ENCODE peak calls at places on chromosomes 6 and 20, in seven cellular contexts. B is OCI-M1; E is Peyer's patch; H is activated T-cell treated with anti-CD3 and anti-CD28 coated beads, Interleukin-2, amount 50 U/mL, for 24 hours; X is NAMALWA; W is mammary epithelial cell; I is fibroblast of the aortic adventitia. M is an unnamed sample.

GRCh38 chr6:74731921-74732320 is 473.9 kb downstream of the COL12A1 start:
- DNase-seq in B (no peak), E (no peak), H (no peak), X (no peak), W (peak), I (peak), M (no peak)

GRCh38 chr20:4102381-4102780 is 87.0 kb upstream of the RNF24 start:
- DNase-seq in B (no peak), E (no peak), H (no peak), X (no peak), W (peak), I (no peak), M (no peak)

GRCh38 chr6:149236584-149236983 is 80.9 kb upstream of the TAB2 start:
- DNase-seq in B (no peak), E (no peak), H (no peak), X (no peak), W (no peak), I (peak), M (peak)

GRCh38 chr20:21507275-21508229 is 6.3 kb downstream of the NKX2-2 start:
- DNase-seq in B (no peak), E (no peak), H (no peak), X (no peak), W (no peak), I (no peak), M (no peak)

GRCh38 chr6:139881728-139882211 is 507.3 kb upstream of the CITED2 start:
- DNase-seq in B (peak), E (no peak), H (no peak), X (peak), W (peak), I (peak), M (no peak)

GRCh38 chr6:10184408-10185187 is 230.3 kb downstream of the TFAP2A start:
- DNase-seq in B (no peak), E (no peak), H (no peak), X (no peak), W (no peak), I (no peak), M (no peak)

GRCh38 chr6:152240983-152241766 is 396.0 kb downstream of the SYNE1 start:
- DNase-seq in B (no peak), E (no peak), H (no peak), X (no peak), W (no peak), I (peak), M (no peak)

GRCh38 chr6:49676671-49677281 is 36.6 kb downstream of the CRISP2 start:
- DNase-seq in B (no peak), E (no peak), H (no peak), X (no peak), W (peak), I (peak), M (peak)

GRCh38 chr6:161440299-161440698 is 166.4 kb upstream of the AGPAT4 start:
- DNase-seq in B (no peak), E (no peak), H (no peak), X (no peak), W (no peak), I (no peak), M (no peak)

GRCh38 chr6:46990031-46990644 is 52.0 kb downstream of the ADGRF1 start:
- DNase-seq in B (no peak), E (no peak), H (no peak), X (no peak), W (no peak), I (peak), M (no peak)

GRCh38 chr6:112163295-112164257 is 76.2 kb downstream of the FAM229B start:
- DNase-seq in B (peak), E (peak), H (peak), X (peak), W (peak), I (peak), M (no peak)

GRCh38 chr20:22808628-22809027 is 224.3 kb upstream of the FOXA2 start:
- DNase-seq in B (no peak), E (no peak), H (no peak), X (no peak), W (no peak), I (no peak), M (no peak)

GRCh38 chr20:59737073-59737691 is 132.8 kb downstream of the PHACTR3 start:
- DNase-seq in B (no peak), E (no peak), H (no peak), X (no peak), W (no peak), I (no peak), M (no peak)

GRCh38 chr6:7446056-7446455 is 56.4 kb downstream of the RIOK1 start:
- DNase-seq in B (no peak), E (no peak), H (no peak), X (no peak), W (peak), I (no peak), M (no peak)

GRCh38 chr6:14621518-14621917 is 503.9 kb downstream of the CD83 start:
- DNase-seq in B (no peak), E (no peak), H (no peak), X (no peak), W (no peak), I (peak), M (no peak)

GRCh38 chr20:32777177-32777956 is 15.2 kb downstream of the DNMT3B start:
- DNase-seq in B (no peak), E (no peak), H (no peak), X (no peak), W (no peak), I (peak), M (no peak)

GRCh38 chr6:69098910-69099309 is 463.8 kb downstream of the ADGRB3 start:
- DNase-seq in B (no peak), E (no peak), H (no peak), X (peak), W (no peak), I (no peak), M (no peak)

GRCh38 chr6:42958125-42958524 is 2.4 kb upstream of the GNMT start:
- DNase-seq in B (peak), E (no peak), H (no peak), X (no peak), W (no peak), I (no peak), M (no peak)

GRCh38 chr6:47034919-47035318 is 7.2 kb downstream of the ADGRF1 start:
- DNase-seq in B (peak), E (no peak), H (no peak), X (no peak), W (peak), I (peak), M (peak)

GRCh38 chr20:34401741-34402455 is 38.8 kb downstream of the ITCH start:
- DNase-seq in B (no peak), E (no peak), H (peak), X (peak), W (no peak), I (no peak), M (no peak)